ENCODE peak calls at places on chromosomes 1 and 21, in nine cellular contexts. One of them, this sample, is unnamed.

GRCh38 chr1:40708750-40709099 is 17.2 kb downstream of the NFYC start:
- DNase-seq in PC-3: peak; percentile 66
- DNase-seq in HCT116: peak; percentile 79
- DNase-seq in neural progenitor cell: peak; percentile 89
- DNase-seq in SK-N-SH: peak; percentile 74
- DNase-seq in MM.1S: peak; percentile 87
- DNase-seq in hepatocyte: peak; percentile 74
- DNase-seq in GM23248: peak; percentile 89
- DNase-seq in OCI-LY7: peak; percentile 90
- DNase-seq in this sample: peak; percentile 95

GRCh38 chr1:212669600-212669999 is 30.0 kb downstream of the BATF3 start:
- DNase-seq in MM.1S: no peak
- DNase-seq in SK-N-SH: peak; percentile 54
- DNase-seq in GM23248: no peak
- DNase-seq in PC-3: no peak
- DNase-seq in HCT116: no peak
- DNase-seq in neural progenitor cell: no peak
- DNase-seq in hepatocyte: no peak
- DNase-seq in OCI-LY7: no peak
- DNase-seq in this sample: no peak

GRCh38 chr1:198157847-198158765 is 1.3 kb downstream of the NEK7 start:
- DNase-seq in MM.1S: peak; percentile 45
- DNase-seq in neural progenitor cell: peak; percentile 15
- DNase-seq in PC-3: peak; percentile 11
- DNase-seq in HCT116: no peak
- DNase-seq in SK-N-SH: peak; percentile 20
- DNase-seq in OCI-LY7: peak; percentile 55
- DNase-seq in hepatocyte: peak; percentile 18
- DNase-seq in GM23248: peak; percentile 63
- DNase-seq in this sample: peak; percentile 56

GRCh38 chr1:229203030-229203751 is 67.7 kb upstream of the RAB4A start:
- DNase-seq in HCT116: peak; percentile 57
- DNase-seq in GM23248: peak; percentile 45
- DNase-seq in neural progenitor cell: peak; percentile 90
- DNase-seq in MM.1S: no peak
- DNase-seq in OCI-LY7: peak; percentile 31
- DNase-seq in hepatocyte: peak; percentile 76
- DNase-seq in SK-N-SH: peak; percentile 55
- DNase-seq in PC-3: peak; percentile 31
- DNase-seq in this sample: peak; percentile 98

GRCh38 chr21:31612889-31613785 is 46.4 kb upstream of the SOD1 start:
- DNase-seq in HCT116: no peak
- DNase-seq in GM23248: peak; percentile 46
- DNase-seq in hepatocyte: no peak
- DNase-seq in OCI-LY7: no peak
- DNase-seq in SK-N-SH: no peak
- DNase-seq in PC-3: peak; percentile 29
- DNase-seq in neural progenitor cell: peak; percentile 67
- DNase-seq in MM.1S: no peak
- DNase-seq in this sample: no peak

GRCh38 chr1:199040499-199040898 is 401.7 kb downstream of the PTPRC start:
- DNase-seq in OCI-LY7: no peak
- DNase-seq in PC-3: no peak
- DNase-seq in GM23248: no peak
- DNase-seq in MM.1S: no peak
- DNase-seq in HCT116: no peak
- DNase-seq in hepatocyte: no peak
- DNase-seq in SK-N-SH: no peak
- DNase-seq in neural progenitor cell: no peak
- DNase-seq in this sample: no peak

GRCh38 chr1:234927312-234927967 is 201.2 kb downstream of the TOMM20 start:
- DNase-seq in SK-N-SH: no peak
- DNase-seq in GM23248: no peak
- DNase-seq in HCT116: no peak
- DNase-seq in OCI-LY7: no peak
- DNase-seq in MM.1S: no peak
- DNase-seq in PC-3: no peak
- DNase-seq in neural progenitor cell: no peak
- DNase-seq in hepatocyte: no peak
- DNase-seq in this sample: no peak

GRCh38 chr1:53062731-53063591 is 948 bp downstream of the PODN start:
- DNase-seq in SK-N-SH: peak; percentile 72
- DNase-seq in PC-3: no peak
- DNase-seq in hepatocyte: no peak
- DNase-seq in GM23248: peak; percentile 45
- DNase-seq in neural progenitor cell: peak; percentile 59
- DNase-seq in OCI-LY7: no peak
- DNase-seq in MM.1S: no peak
- DNase-seq in HCT116: no peak
- DNase-seq in this sample: peak; percentile 65

GRCh38 chr1:161229896-161230295 is 4.0 kb downstream of the TOMM40L start:
- DNase-seq in SK-N-SH: no peak
- DNase-seq in OCI-LY7: no peak
- DNase-seq in MM.1S: no peak
- DNase-seq in PC-3: no peak
- DNase-seq in neural progenitor cell: peak; percentile 39
- DNase-seq in hepatocyte: no peak
- DNase-seq in GM23248: no peak
- DNase-seq in HCT116: no peak
- DNase-seq in this sample: peak; percentile 65

GRCh38 chr1:162987866-162988265 is 81.3 kb upstream of the RGS4 start:
- DNase-seq in MM.1S: no peak
- DNase-seq in SK-N-SH: no peak
- DNase-seq in neural progenitor cell: no peak
- DNase-seq in hepatocyte: no peak
- DNase-seq in PC-3: peak; percentile 97
- DNase-seq in HCT116: peak; percentile 6
- DNase-seq in GM23248: peak; percentile 90
- DNase-seq in OCI-LY7: no peak
- DNase-seq in this sample: no peak

GRCh38 chr1:12709696-12710095 is 6.2 kb upstream of the AADACL3 start:
- DNase-seq in SK-N-SH: no peak
- DNase-seq in hepatocyte: no peak
- DNase-seq in neural progenitor cell: no peak
- DNase-seq in MM.1S: no peak
- DNase-seq in PC-3: no peak
- DNase-seq in HCT116: no peak
- DNase-seq in GM23248: peak; percentile 66
- DNase-seq in OCI-LY7: no peak
- DNase-seq in this sample: no peak

GRCh38 chr1:94694234-94694915 is 125.8 kb upstream of the SLC44A3 start:
- DNase-seq in OCI-LY7: no peak
- DNase-seq in MM.1S: no peak
- DNase-seq in hepatocyte: no peak
- DNase-seq in PC-3: no peak
- DNase-seq in HCT116: no peak
- DNase-seq in neural progenitor cell: no peak
- DNase-seq in SK-N-SH: no peak
- DNase-seq in GM23248: no peak
- DNase-seq in this sample: no peak

GRCh38 chr1:29584362-29584761 is 348.0 kb downstream of the PTPRU start:
- DNase-seq in PC-3: no peak
- DNase-seq in neural progenitor cell: no peak
- DNase-seq in SK-N-SH: no peak
- DNase-seq in hepatocyte: no peak
- DNase-seq in GM23248: no peak
- DNase-seq in OCI-LY7: no peak
- DNase-seq in HCT116: no peak
- DNase-seq in MM.1S: no peak
- DNase-seq in this sample: no peak

GRCh38 chr1:1212780-1213152 is 1.2 kb downstream of the TNFRSF4 start:
- DNase-seq in GM23248: no peak
- DNase-seq in neural progenitor cell: no peak
- DNase-seq in SK-N-SH: peak; percentile 43
- DNase-seq in HCT116: no peak
- DNase-seq in PC-3: no peak
- DNase-seq in OCI-LY7: no peak
- DNase-seq in hepatocyte: no peak
- DNase-seq in MM.1S: no peak
- DNase-seq in this sample: no peak

GRCh38 chr1:12537906-12538461 is 80.0 kb downstream of the DHRS3 start:
- DNase-seq in OCI-LY7: no peak
- DNase-seq in SK-N-SH: no peak
- DNase-seq in MM.1S: no peak
- DNase-seq in HCT116: no peak
- DNase-seq in GM23248: no peak
- DNase-seq in PC-3: no peak
- DNase-seq in neural progenitor cell: no peak
- DNase-seq in hepatocyte: no peak
- DNase-seq in this sample: no peak

GRCh38 chr1:26704629-26705028 is 8.8 kb downstream of the ARID1A start:
- DNase-seq in neural progenitor cell: no peak
- DNase-seq in GM23248: no peak
- DNase-seq in SK-N-SH: no peak
- DNase-seq in PC-3: no peak
- DNase-seq in HCT116: no peak
- DNase-seq in hepatocyte: no peak
- DNase-seq in MM.1S: no peak
- DNase-seq in OCI-LY7: no peak
- DNase-seq in this sample: no peak

DNA sequence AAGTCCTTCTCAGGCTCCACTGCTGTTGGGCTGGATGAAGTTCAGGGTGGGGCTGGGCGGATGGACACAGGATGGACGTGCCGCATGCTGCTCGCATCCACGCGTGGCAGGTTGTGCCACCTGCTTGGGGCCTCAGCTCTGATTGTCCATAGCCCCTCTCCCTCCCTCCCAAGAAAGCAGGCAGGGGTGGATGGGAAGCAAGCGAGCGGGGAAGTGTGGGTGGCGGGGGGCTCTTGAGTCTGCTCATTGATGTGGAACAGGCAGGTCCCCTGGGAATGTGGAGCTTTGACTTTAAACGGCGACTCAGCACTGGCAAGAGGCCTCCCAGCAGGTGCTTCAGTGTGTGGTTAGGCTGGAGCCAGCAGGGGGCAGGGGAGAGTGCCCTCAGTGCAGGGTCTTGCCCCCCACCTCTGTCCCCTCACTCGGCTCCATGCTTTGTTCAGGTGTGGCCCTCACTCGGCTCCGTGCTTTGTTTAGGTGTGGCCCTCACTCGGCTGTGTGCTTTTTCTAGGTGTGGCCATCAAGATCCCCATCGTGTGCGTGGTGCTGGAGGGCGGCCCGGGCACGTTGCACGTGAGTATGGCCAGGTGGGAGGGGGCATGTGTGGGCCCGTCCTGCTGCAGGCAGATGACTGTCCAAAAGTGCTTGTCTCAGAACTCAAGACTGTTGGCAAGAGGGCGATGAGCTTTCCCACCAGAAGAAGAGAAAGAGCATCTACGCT is 23.9 kb downstream of the TRPM2 start:
- DNase-seq in hepatocyte: no peak
- DNase-seq in MM.1S: no peak
- DNase-seq in HCT116: no peak
- DNase-seq in GM23248: no peak
- DNase-seq in PC-3: no peak
- DNase-seq in OCI-LY7: peak; percentile 23
- DNase-seq in neural progenitor cell: peak; percentile 51
- DNase-seq in SK-N-SH: peak; percentile 58
- DNase-seq in this sample: peak; percentile 66
- TF ChIP-seq EZH2phosphoT487 in hepatocyte: no peak
- TF ChIP-seq EZH2phosphoT487 in MM.1S: no peak
- TF ChIP-seq EZH2phosphoT487 in HCT116: no peak
- TF ChIP-seq EZH2phosphoT487 in GM23248: no peak
- TF ChIP-seq EZH2phosphoT487 in PC-3: no peak
- TF ChIP-seq EZH2phosphoT487 in OCI-LY7: no peak
- TF ChIP-seq EZH2phosphoT487 in neural progenitor cell: no peak
- TF ChIP-seq EZH2phosphoT487 in SK-N-SH: no peak
- TF ChIP-seq EZH2phosphoT487 in this sample: no peak

DNA sequence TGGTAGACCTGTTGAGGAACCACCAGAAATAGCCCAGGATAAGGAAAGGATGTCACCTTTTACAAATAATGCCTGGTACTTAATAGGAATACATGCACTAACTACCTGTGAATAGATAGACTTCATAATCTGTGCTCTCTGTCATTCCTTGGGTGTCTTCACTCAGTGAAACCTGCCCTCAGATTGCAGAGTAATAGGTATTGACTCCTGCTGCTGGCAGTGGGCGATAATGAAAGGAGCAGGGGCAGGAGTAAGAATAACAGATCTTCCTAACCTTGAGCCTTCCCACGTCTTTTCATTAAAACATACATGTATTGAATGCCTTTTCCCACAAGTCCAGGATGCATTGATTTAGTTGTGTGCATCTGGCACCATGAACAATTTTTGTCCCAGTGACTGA is 16.4 kb downstream of the FABP3 start:
- DNase-seq in HCT116: no peak
- DNase-seq in neural progenitor cell: no peak
- DNase-seq in hepatocyte: no peak
- DNase-seq in OCI-LY7: no peak
- DNase-seq in MM.1S: no peak
- DNase-seq in PC-3: no peak
- DNase-seq in SK-N-SH: no peak
- DNase-seq in GM23248: no peak
- DNase-seq in this sample: no peak
- TF ChIP-seq EZH2phosphoT487 in HCT116: no peak
- TF ChIP-seq EZH2phosphoT487 in neural progenitor cell: no peak
- TF ChIP-seq EZH2phosphoT487 in hepatocyte: no peak
- TF ChIP-seq EZH2phosphoT487 in OCI-LY7: no peak
- TF ChIP-seq EZH2phosphoT487 in MM.1S: no peak
- TF ChIP-seq EZH2phosphoT487 in PC-3: no peak
- TF ChIP-seq EZH2phosphoT487 in SK-N-SH: no peak
- TF ChIP-seq EZH2phosphoT487 in GM23248: no peak
- TF ChIP-seq EZH2phosphoT487 in this sample: no peak

DNA sequence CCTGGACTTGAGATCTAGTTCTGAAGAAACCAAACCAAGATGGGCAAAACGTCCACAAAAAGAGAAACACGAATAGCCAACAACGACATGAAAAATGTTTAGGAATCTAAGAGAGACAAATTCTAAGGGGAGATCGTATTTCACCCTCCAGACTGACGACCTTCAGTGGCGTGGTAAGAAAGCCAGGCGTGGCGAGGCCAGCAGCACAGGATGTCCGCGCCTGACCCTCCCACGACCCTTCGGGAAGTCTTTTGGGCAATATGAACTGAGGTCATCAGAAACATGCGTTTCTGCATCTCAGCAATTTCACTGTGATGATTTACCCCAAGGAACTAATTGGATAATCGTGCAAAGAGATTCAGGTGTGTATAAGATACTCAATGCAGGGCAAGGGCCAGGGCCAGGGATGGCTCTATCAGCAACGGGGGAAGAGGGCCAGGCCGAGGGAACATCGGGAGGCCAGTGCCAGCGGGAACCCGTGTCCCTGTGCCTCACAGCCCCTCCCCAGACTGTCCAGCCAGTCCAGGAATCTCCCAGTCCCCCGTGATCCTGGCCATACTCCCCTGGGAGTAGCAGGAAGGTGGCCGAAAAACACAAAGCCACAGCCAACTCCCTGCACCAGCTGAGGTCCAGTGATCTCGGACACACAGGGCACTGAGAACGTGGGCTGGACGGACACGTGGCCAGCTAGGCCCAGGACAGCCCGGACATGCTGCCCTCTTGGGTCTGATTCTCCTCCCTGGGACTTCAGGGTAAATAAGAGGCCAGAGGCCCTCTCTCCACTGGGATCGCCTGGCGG is 53.6 kb upstream of the ADARB1 start:
- DNase-seq in hepatocyte: no peak
- DNase-seq in OCI-LY7: no peak
- DNase-seq in neural progenitor cell: no peak
- DNase-seq in SK-N-SH: no peak
- DNase-seq in HCT116: no peak
- DNase-seq in GM23248: no peak
- DNase-seq in MM.1S: no peak
- DNase-seq in PC-3: no peak
- DNase-seq in this sample: no peak
- TF ChIP-seq EZH2phosphoT487 in hepatocyte: no peak
- TF ChIP-seq EZH2phosphoT487 in OCI-LY7: no peak
- TF ChIP-seq EZH2phosphoT487 in neural progenitor cell: no peak
- TF ChIP-seq EZH2phosphoT487 in SK-N-SH: no peak
- TF ChIP-seq EZH2phosphoT487 in HCT116: no peak
- TF ChIP-seq EZH2phosphoT487 in GM23248: no peak
- TF ChIP-seq EZH2phosphoT487 in MM.1S: no peak
- TF ChIP-seq EZH2phosphoT487 in PC-3: no peak
- TF ChIP-seq EZH2phosphoT487 in this sample: no peak

GRCh38 chr21:34801519-34802132 is 132.8 kb downstream of the CLIC6 start:
- DNase-seq in hepatocyte: peak; percentile 38
- DNase-seq in SK-N-SH: peak; percentile 55
- DNase-seq in PC-3: peak; percentile 30
- DNase-seq in neural progenitor cell: no peak
- DNase-seq in MM.1S: peak; percentile 69
- DNase-seq in HCT116: no peak
- DNase-seq in GM23248: no peak
- DNase-seq in OCI-LY7: peak; percentile 48
- DNase-seq in this sample: peak; percentile 76
- TF ChIP-seq EZH2phosphoT487 in hepatocyte: no peak
- TF ChIP-seq EZH2phosphoT487 in SK-N-SH: no peak
- TF ChIP-seq EZH2phosphoT487 in PC-3: no peak
- TF ChIP-seq EZH2phosphoT487 in neural progenitor cell: no peak
- TF ChIP-seq EZH2phosphoT487 in MM.1S: no peak
- TF ChIP-seq EZH2phosphoT487 in HCT116: no peak
- TF ChIP-seq EZH2phosphoT487 in GM23248: no peak
- TF ChIP-seq EZH2phosphoT487 in OCI-LY7: no peak
- TF ChIP-seq EZH2phosphoT487 in this sample: no peak

This sample was measured in GM23338.